ENCODE peak calls at places on chromosomes 13 and 19, in nine cellular contexts. O is osteocyte; Z is NCI-H774; W is breast epithelium; X is skeletal muscle cell; N is CD4-positive, CD25-positive, alpha-beta regulatory T cell; A is mucosa of descending colon; K is fibroblast of lung; D is lung microvascular endothelial cell. G is an unnamed sample.
A peak's percentile ranks its signal among the peaks of the same experiment; 100 is the strongest.

GRCh38 chr19:49553451-49554271 is 25.9 kb downstream of the RCN3 start:
- DNase-seq in A (peak; percentile 71), W (no peak), O (no peak), Z (no peak), K (peak; percentile 82), D (peak; percentile 72), X (no peak), N (no peak), G (peak; percentile 71)

GRCh38 chr13:31699650-31700049 is 39.7 kb upstream of the RXFP2 start:
- DNase-seq in D (peak; percentile 41), A (no peak), X (no peak), O (no peak), N (no peak), Z (no peak), W (no peak), K (no peak), G (no peak)

GRCh38 chr13:114226088-114226487 is 8.6 kb upstream of the CDC16 start:
- DNase-seq in Z (no peak), N (peak; percentile 37), K (no peak), A (no peak), W (no peak), X (no peak), O (no peak), D (no peak), G (no peak)

GRCh38 chr19:42352216-42352892 is 26.9 kb downstream of the MEGF8 start:
- DNase-seq in O (no peak), A (no peak), D (no peak), Z (no peak), K (peak; percentile 15), N (no peak), W (no peak), X (no peak), G (peak; percentile 45)

GRCh38 chr13:34361528-34361927 is 543.6 kb downstream of the RFC3 start:
- DNase-seq in A (no peak), O (no peak), K (peak; percentile 13), X (peak; percentile 40), N (no peak), Z (no peak), D (no peak), W (no peak), G (peak; percentile 47)

GRCh38 chr13:64538711-64539110 is 2691.4 kb downstream of the PCDH9 start:
- DNase-seq in Z (no peak), A (no peak), W (no peak), N (no peak), K (peak; percentile 5), X (no peak), D (peak; percentile 2), O (no peak), G (peak; percentile 38)

GRCh38 chr13:25037057-25037813 is 58.7 kb upstream of the PABPC3 start:
- DNase-seq in D (peak; percentile 78), K (peak; percentile 49), A (no peak), X (peak; percentile 13), Z (no peak), N (peak; percentile 19), W (no peak), O (no peak), G (peak; percentile 64)

GRCh38 chr13:73421310-73421912 is 362.6 kb downstream of the KLF5 start:
- DNase-seq in K (peak; percentile 96), W (no peak), X (peak; percentile 63), A (no peak), D (no peak), O (no peak), N (no peak), Z (no peak), G (peak; percentile 22)

GRCh38 chr19:17790059-17790780 is 4.7 kb upstream of the B3GNT3 start:
- DNase-seq in O (no peak), D (no peak), W (no peak), A (peak; percentile 80), K (no peak), X (no peak), N (no peak), Z (no peak), G (no peak)

GRCh38 chr19:33390120-33390907 is 16.8 kb downstream of the CEBPG start:
- DNase-seq in X (no peak), K (peak; percentile 29), N (no peak), O (no peak), D (peak; percentile 82), W (peak; percentile 63), A (peak; percentile 67), Z (no peak), G (no peak)

GRCh38 chr19:30671622-30672051 is 299.5 kb downstream of the ZNF536 start:
- DNase-seq in X (no peak), W (no peak), K (no peak), N (no peak), Z (no peak), D (no peak), O (no peak), A (no peak), G (no peak)

GRCh38 chr13:91544723-91545122 is 146.3 kb downstream of the GPC5 start:
- DNase-seq in K (no peak), Z (no peak), W (no peak), X (no peak), A (no peak), N (no peak), O (no peak), D (no peak), G (no peak)

GRCh38 chr13:28181413-28181812 is 43.1 kb downstream of the PAN3 start:
- DNase-seq in W (no peak), O (no peak), A (no peak), D (peak; percentile 30), X (no peak), K (peak; percentile 49), N (no peak), Z (no peak), G (peak; percentile 92)

GRCh38 chr19:30322641-30323320 is 49.4 kb upstream of the ZNF536 start:
- DNase-seq in X (no peak), D (no peak), Z (no peak), O (peak; percentile 76), W (no peak), N (no peak), K (no peak), A (no peak), G (no peak)

GRCh38 chr13:44421853-44422525 is 48.4 kb downstream of the SERP2 start:
- DNase-seq in Z (no peak), X (no peak), D (no peak), W (no peak), N (no peak), A (no peak), O (peak; percentile 51), K (no peak), G (no peak)

GRCh38 chr19:7729211-7729610 is 2.7 kb downstream of the CLEC4G start:
- DNase-seq in Z (no peak), X (no peak), K (no peak), O (no peak), W (no peak), A (no peak), N (no peak), D (no peak), G (no peak)

GRCh38 chr13:105196052-105196451 is 1339.4 kb downstream of the EFNB2 start:
- DNase-seq in D (peak; percentile 64), N (no peak), X (no peak), O (no peak), Z (no peak), A (no peak), K (peak; percentile 94), W (no peak), G (peak; percentile 18)

GRCh38 chr13:71718931-71719330 is 148.1 kb downstream of the DACH1 start:
- DNase-seq in A (no peak), K (no peak), N (no peak), O (no peak), D (no peak), Z (no peak), X (no peak), W (no peak), G (no peak)

GRCh38 chr19:16034180-16034579 is 42.1 kb upstream of the TPM4 start:
- DNase-seq in Z (no peak), X (no peak), K (no peak), W (no peak), O (no peak), D (no peak), N (no peak), A (no peak), G (no peak)

GRCh38 chr19:604355-604754 is 14.7 kb downstream of the HCN2 start:
- DNase-seq in D (no peak), O (no peak), W (no peak), A (no peak), K (no peak), Z (no peak), N (peak; percentile 29), X (no peak), G (no peak)

GRCh38 chr19:51331193-51331592 is 10.7 kb downstream of the VSIG10L start:
- DNase-seq in A (no peak), W (no peak), N (no peak), K (no peak), X (no peak), O (no peak), Z (no peak), D (no peak), G (no peak)

GRCh38 chr19:38213911-38214625 is 10.0 kb downstream of the DPF1 start:
- DNase-seq in K (peak; percentile 91), N (peak; percentile 45), Z (no peak), W (no peak), X (peak; percentile 20), O (no peak), A (no peak), D (peak; percentile 57), G (peak; percentile 27)

GRCh38 chr19:737591-738093 is 13.3 kb upstream of the MISP start:
- DNase-seq in N (peak; percentile 39), D (peak; percentile 71), O (no peak), A (no peak), Z (no peak), W (no peak), K (peak; percentile 16), X (no peak), G (no peak)

GRCh38 chr13:91406619-91407018 is 8.2 kb downstream of the GPC5 start:
- DNase-seq in A (no peak), O (no peak), Z (no peak), K (peak; percentile 33), N (peak; percentile 7), D (peak; percentile 46), W (no peak), X (no peak), G (peak; percentile 9)

GRCh38 chr19:47036233-47036651 is 12.2 kb downstream of the TMEM160 start:
- DNase-seq in A (peak; percentile 80), X (no peak), D (no peak), N (no peak), Z (peak; percentile 20), K (no peak), O (no peak), W (no peak), G (no peak)

GRCh38 chr13:109867766-109868165 is 81.4 kb upstream of the IRS2 start:
- DNase-seq in X (no peak), W (no peak), N (no peak), K (no peak), O (no peak), Z (no peak), D (no peak), A (no peak), G (no peak)

GRCh38 chr13:39777527-39778061 is 122.1 kb downstream of the COG6 start:
- DNase-seq in O (no peak), N (peak; percentile 43), K (peak; percentile 96), D (peak; percentile 58), Z (no peak), X (peak; percentile 80), A (no peak), W (no peak), G (peak; percentile 97)

GRCh38 chr19:29329460-29330134 is 116.6 kb upstream of the UQCRFS1 start:
- DNase-seq in X (no peak), O (peak; percentile 76), A (no peak), Z (no peak), K (no peak), D (no peak), W (no peak), N (no peak), G (no peak)

GRCh38 chr19:17404621-17405249 is 695 bp downstream of the BST2 start:
- DNase-seq in D (no peak), Z (no peak), N (no peak), X (no peak), K (no peak), A (no peak), W (no peak), O (no peak), G (no peak)

GRCh38 chr13:112768795-112769411 is 79.1 kb downstream of the ATP11A start:
- DNase-seq in A (no peak), N (no peak), W (no peak), K (no peak), X (no peak), O (no peak), Z (peak; percentile 36), D (no peak), G (no peak)

GRCh38 chr19:24166055-24166454 is 79.1 kb downstream of the ZNF254 start:
- DNase-seq in K (peak; percentile 43), N (no peak), X (no peak), D (no peak), A (no peak), W (no peak), Z (no peak), O (no peak), G (peak; percentile 2)